ENCODE peak calls at places on chromosomes 12 and 14, in four cellular contexts. H is adrenal gland; C is CD4-positive, CD25-positive, alpha-beta regulatory T cell; T is mucosa of descending colon. M is an unnamed sample.
A peak's percentile ranks its signal among the peaks of the same experiment; 100 is the strongest.

GRCh38 chr14:37474191-37474590 is 120.9 kb downstream of the FOXA1 start:
- DNase-seq in H (no peak), C (no peak), T (no peak), M (no peak)

GRCh38 chr12:19287302-19287701 is 152.0 kb upstream of the AEBP2 start:
- DNase-seq in H (no peak), C (no peak), T (no peak), M (no peak)

GRCh38 chr12:102480401-102480800 is at the start of gene IGF1:
- DNase-seq in H (no peak), C (no peak), T (no peak), M (no peak)

GRCh38 chr12:58420496-58420895 is 479.1 kb downstream of the ATP23 start:
- DNase-seq in H (no peak), C (no peak), T (no peak), M (no peak)

GRCh38 chr12:55072093-55072492 is 52.3 kb downstream of the NEUROD4 start:
- DNase-seq in H (peak; percentile 82), C (peak; percentile 70), T (peak; percentile 59), M (peak; percentile 35)

GRCh38 chr14:103108749-103109207 is 14.3 kb downstream of the EXOC3L4 start:
- DNase-seq in H (peak; percentile 64), C (no peak), T (peak; percentile 36), M (no peak)

GRCh38 chr14:75658957-75659356 is 1.7 kb downstream of the ERG28 start:
- DNase-seq in H (no peak), C (no peak), T (no peak), M (no peak)

GRCh38 chr14:69636051-69636639 is 24.7 kb downstream of the SUSD6 start:
- DNase-seq in H (no peak), C (peak; percentile 24), T (no peak), M (no peak)

GRCh38 chr12:11650697-11651281 is 1.3 kb downstream of the ETV6 start:
- DNase-seq in H (no peak), C (no peak), T (no peak), M (peak; percentile 29)

GRCh38 chr14:80609055-80609454 is 332.5 kb downstream of the CEP128 start:
- DNase-seq in H (no peak), C (no peak), T (no peak), M (no peak)

GRCh38 chr12:120106151-120106550 is 10.4 kb downstream of the RAB35 start:
- DNase-seq in H (no peak), C (no peak), T (no peak), M (no peak)

GRCh38 chr12:120115066-120115465 is 1.5 kb downstream of the RAB35 start:
- DNase-seq in H (no peak), C (no peak), T (no peak), M (no peak)

GRCh38 chr12:120115692-120116442 is 686 bp downstream of the RAB35 start:
- DNase-seq in H (no peak), C (no peak), T (peak; percentile 72), M (no peak)

GRCh38 chr12:120109570-120110267 is 6.8 kb downstream of the RAB35 start:
- DNase-seq in H (no peak), C (no peak), T (no peak), M (no peak)

DNA sequence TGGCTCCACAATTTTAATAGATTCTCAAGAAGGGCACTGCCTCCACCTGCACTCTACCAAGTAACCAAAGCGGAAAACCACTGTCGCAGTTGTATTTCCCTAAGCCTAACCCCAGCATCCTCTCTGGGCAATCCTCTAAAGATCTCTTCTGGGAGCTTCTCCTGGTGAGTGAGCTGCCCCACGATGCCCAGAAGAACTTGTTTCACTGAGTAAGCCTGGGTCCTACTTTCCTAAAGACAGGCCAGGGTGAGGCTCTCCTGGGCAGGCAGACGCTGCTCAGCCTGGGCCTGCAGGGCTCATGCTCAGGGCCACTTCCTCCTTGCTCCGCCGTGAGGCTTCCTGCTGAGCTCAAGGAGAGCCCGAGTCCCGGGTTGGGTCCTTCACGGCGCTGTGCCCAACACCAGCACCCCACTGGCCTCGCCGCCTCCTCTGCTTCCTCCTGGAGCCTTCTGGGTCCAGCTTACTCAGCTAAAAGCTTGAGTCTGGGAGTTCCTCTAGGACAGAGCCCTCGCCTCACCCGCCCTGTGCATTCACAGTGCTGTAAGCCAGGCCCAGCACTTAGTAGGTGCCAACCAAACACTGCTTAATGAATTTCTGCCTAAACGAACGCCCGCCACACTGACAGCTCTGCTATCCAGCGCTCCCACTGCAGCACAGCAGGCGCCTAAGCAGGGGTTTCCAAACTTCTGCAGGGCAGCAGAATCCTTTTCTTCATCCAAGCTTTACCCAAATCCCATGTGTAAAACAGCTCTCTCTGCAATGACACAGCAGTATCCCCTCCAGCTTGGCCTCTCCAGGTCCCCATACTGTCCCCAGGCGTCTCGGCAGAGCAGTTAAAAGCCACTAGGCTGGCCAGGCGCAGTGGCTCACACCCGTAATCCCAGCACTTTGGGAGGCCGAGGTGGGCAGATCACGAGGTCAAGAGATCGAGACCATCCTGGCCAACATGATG is 5.7 kb downstream of the RAB35 start:
- DNase-seq in H (peak; percentile 79), C (peak; percentile 48), T (peak; percentile 59), M (no peak)
- H3K4me3 ChIP-seq in H (no peak overlapping the region), C (peak overlapping the region; percentile 53), T (no peak overlapping the region), M (no peak overlapping the region)

GRCh38 chr12:8995021-8995775 is 5.9 kb downstream of the KLRG1 start:
- DNase-seq in H (no peak), C (no peak), T (no peak), M (no peak)

GRCh38 chr12:8992086-8992409 is 2.7 kb downstream of the KLRG1 start:
- DNase-seq in H (no peak), C (no peak), T (no peak), M (no peak)

GRCh38 chr12:8991371-8992085 is 2.2 kb downstream of the KLRG1 start:
- DNase-seq in H (no peak), C (no peak), T (no peak), M (no peak)

GRCh38 chr12:8996682-8997405 is 7.5 kb downstream of the KLRG1 start:
- DNase-seq in H (peak; percentile 54), C (no peak), T (no peak), M (no peak)

GRCh38 chr12:8993827-8994226 is 4.5 kb downstream of the KLRG1 start:
- DNase-seq in H (no peak), C (no peak), T (no peak), M (no peak)
- H3K4me1 ChIP-seq in H (peaks cover 8% of the 10 kb centered on the region), C (peaks cover 8% of the 10 kb centered on the region), T (no peaks in the 10 kb centered on the region), M (no peaks in the 10 kb centered on the region)

DNA sequence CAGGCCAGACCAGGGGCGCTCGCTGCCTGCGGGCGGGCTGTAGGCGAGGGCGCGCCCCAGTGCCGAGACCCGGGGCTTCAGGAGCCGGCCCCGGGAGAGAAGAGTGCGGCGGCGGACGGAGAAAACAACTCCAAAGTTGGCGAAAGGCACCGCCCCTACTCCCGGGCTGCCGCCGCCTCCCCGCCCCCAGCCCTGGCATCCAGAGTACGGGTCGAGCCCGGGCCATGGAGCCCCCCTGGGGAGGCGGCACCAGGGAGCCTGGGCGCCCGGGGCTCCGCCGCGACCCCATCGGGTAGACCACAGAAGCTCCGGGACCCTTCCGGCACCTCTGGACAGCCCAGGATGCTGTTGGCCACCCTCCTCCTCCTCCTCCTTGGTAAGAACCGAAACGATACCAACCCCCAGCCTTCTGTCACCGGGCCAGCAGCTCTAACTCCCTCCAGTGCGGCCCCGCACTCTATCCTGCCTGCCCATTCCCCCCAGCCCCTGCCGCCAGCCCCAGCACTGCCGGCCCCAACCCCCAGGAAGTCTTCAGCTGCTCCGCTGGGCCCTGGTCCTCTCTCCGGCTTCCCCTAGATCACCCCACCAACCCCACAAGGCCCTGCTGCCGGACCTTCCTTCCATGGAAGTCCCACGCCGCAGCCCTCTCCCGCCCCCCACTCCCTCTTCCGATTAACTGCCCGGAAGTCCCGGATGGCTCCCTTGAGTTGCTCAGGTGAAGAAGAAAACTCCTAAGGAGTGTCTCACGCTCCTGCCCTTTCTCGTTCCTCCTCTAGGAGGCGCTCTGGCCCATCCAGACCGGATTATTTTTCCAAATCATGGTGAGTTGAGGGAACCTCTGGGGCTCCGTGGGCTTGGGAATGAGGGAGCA is 657 bp downstream of the LRP10 start:
- DNase-seq in H (peak; percentile 95), C (peak; percentile 67), T (peak; percentile 90), M (peak; percentile 70)
- H3K9me3 ChIP-seq in H (no peaks in the 10 kb centered on the region), C (no peaks in the 10 kb centered on the region), T (no peaks in the 10 kb centered on the region), M (no peaks in the 10 kb centered on the region)

DNA sequence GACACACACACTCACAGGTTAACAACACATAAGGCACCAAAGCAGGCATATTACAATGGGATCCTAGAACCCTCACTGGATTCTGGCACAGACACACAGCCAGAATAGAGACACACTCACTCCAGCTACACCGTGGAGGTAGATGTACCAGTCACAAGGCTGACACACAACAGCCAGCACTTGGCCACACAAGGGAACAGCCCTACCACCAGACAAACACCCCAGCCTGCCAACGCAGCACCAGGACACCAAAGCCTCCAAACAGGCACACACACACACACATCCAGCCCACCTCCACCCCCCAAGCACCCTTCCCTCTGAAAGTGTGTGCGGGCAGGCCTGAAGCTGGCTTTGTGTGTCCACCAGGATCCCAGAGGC is 10.9 kb upstream of the ITGB7 start:
- DNase-seq in H (no peak), C (no peak), T (peak; percentile 44), M (no peak)
- H3K4me3 ChIP-seq in H (no peak overlapping the region), C (peak overlapping the region; percentile 40), T (no peak overlapping the region), M (peak overlapping the region; percentile 5)

GRCh38 chr14:71713061-71713850 is 219.0 kb upstream of the RGS6 start:
- DNase-seq in H (no peak), C (no peak), T (no peak), M (peak; percentile 17)

GRCh38 chr14:71714225-71714624 is 218.0 kb upstream of the RGS6 start:
- DNase-seq in H (no peak), C (no peak), T (no peak), M (no peak)

GRCh38 chr14:71712478-71712877 is 219.8 kb upstream of the RGS6 start:
- DNase-seq in H (no peak), C (no peak), T (no peak), M (no peak)

GRCh38 chr14:71720978-71721624 is 211.1 kb upstream of the RGS6 start:
- DNase-seq in H (peak; percentile 76), C (no peak), T (no peak), M (peak; percentile 80)

DNA sequence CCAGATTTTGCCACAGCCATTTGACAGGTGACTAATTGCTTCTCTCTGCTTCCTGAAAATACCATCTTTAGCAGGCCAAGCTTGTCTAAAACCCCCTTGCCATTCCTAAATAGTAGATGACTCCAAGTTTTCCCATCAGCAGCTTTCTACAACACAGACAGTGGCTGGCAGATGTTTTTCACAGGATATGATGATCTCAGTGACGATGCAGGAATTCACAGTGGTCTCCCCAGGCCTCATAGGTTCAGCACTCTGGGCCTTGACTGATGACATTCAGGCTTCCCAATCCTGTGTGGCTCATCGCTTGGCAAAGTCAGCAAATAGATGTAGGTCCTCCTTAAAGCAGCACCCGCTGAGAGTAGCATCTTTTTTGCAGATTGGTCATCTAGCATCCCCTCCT is 215.9 kb upstream of the RGS6 start:
- DNase-seq in H (no peak), C (no peak), T (no peak), M (no peak)
- H3K4me1 ChIP-seq in H (peaks cover 15% of the 10 kb centered on the region), C (no peaks in the 10 kb centered on the region), T (no peaks in the 10 kb centered on the region), M (peaks cover 40% of the 10 kb centered on the region)

DNA sequence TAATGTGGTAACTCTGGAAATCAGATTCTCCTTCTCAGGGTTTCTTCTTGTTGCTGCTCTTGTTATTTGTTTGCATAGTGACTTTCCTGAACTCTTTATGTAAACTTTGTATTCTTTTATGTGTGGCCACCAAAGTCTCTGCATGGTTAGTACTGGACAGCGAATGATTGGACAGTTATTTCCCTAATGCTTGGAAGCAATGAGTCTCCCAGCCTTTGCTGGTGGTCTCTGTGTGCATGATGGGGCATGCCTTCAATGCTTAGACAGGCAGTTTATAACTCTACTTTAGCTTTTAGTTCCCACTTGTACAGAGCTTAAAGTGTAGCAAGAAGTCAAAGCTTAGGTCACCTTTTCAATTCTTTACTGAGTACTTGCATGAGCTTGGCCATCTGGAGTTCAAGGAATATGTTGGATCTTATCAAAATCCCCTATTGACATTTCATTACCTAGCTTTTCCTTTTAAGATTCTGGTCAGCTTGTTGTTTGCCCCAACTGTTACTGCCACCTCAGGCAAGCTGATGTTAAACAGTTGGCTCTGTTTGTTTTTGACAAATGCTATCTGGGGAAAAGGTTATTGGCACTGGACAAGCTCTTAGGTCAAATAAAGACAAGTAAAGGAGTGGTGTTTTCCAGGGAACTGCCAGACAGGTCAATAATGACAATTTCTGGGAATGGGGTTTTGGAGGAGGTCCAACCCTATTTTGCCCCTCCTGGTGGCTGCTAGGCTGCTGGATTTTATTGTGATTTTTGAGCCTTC is 12.3 kb downstream of the CCDC91 start:
- DNase-seq in H (no peak), C (no peak), T (no peak), M (no peak)
- H3K9me3 ChIP-seq in H (no peaks in the 10 kb centered on the region), C (no peaks in the 10 kb centered on the region), T (no peaks in the 10 kb centered on the region), M (no peaks in the 10 kb centered on the region)